ENCODE peak calls at places on chromosomes 11 and 22, in seven cellular contexts. J is small intestine, O is HAP-1, M is iPS DF 6.9, V is cardiac muscle cell, X is OCI-LY7, A is stomach. Y is an unnamed sample. For H3K4me1, the result is how much of the 10 kb centered on the place peaks cover.

GRCh38 chr22:29693151-29693550 is 26.7 kb upstream of the CABP7 start:
- DNase-seq in J (no peak), O (no peak), M (no peak), V (no peak), X (no peak), A (no peak), Y (no peak)

GRCh38 chr22:37563153-37564081 is 3.1 kb downstream of the CDC42EP1 start:
- DNase-seq in J (peak), O (peak), M (no peak), V (peak), X (no peak), A (peak), Y (peak)

GRCh38 chr11:108947654-108948570 is 283.0 kb downstream of the DDX10 start:
- DNase-seq in J (no peak), O (no peak), M (no peak), V (peak), X (no peak), A (no peak), Y (no peak)

GRCh38 chr11:133977067-133977681 is 20.4 kb upstream of the IGSF9B start:
- DNase-seq in J (no peak), O (no peak), M (no peak), V (no peak), X (no peak), A (no peak), Y (no peak)

GRCh38 chr11:76627541-76628082 is 42.9 kb downstream of the LRRC32 start:
- DNase-seq in J (no peak), O (no peak), M (no peak), V (no peak), X (peak), A (no peak), Y (no peak)

GRCh38 chr11:81420668-81421550 is 1312.8 kb downstream of the FAM181B start:
- DNase-seq in J (no peak), O (no peak), M (peak), V (no peak), X (no peak), A (no peak), Y (no peak)

GRCh38 chr11:81007046-81007445 is 1566.2 kb upstream of the TENM4 start:
- DNase-seq in J (peak), O (no peak), M (no peak), V (peak), X (no peak), A (no peak), Y (no peak)

GRCh38 chr11:129503646-129504045 is 128.0 kb downstream of the BARX2 start:
- DNase-seq in J (no peak), O (no peak), M (no peak), V (no peak), X (no peak), A (no peak), Y (no peak)

GRCh38 chr22:32205974-32206773 is 1.3 kb upstream of the RFPL2 start:
- DNase-seq in J (no peak), O (no peak), M (no peak), V (no peak), X (no peak), A (no peak), Y (no peak)

GRCh38 chr11:35619030-35619753 is 932 bp downstream of the FJX1 start:
- DNase-seq in J (no peak), O (peak), M (no peak), V (peak), X (no peak), A (no peak), Y (peak)

GRCh38 chr11:1060885-1061616 is 13.6 kb upstream of the MUC2 start:
- DNase-seq in J (peak), O (peak), M (no peak), V (peak), X (no peak), A (peak), Y (peak)

GRCh38 chr11:119532551-119532950 is 109.6 kb upstream of the THY1 start:
- DNase-seq in J (no peak), O (no peak), M (no peak), V (no peak), X (no peak), A (no peak), Y (no peak)

GRCh38 chr11:66266378-66267038 is 1.9 kb upstream of the RAB1B start:
- DNase-seq in J (no peak), O (no peak), M (no peak), V (no peak), X (no peak), A (no peak), Y (no peak)
- H3K4me1 ChIP-seq in J (under half), O (under half), M (under half), V (under half), X (under half), A (under half), Y (under half)

GRCh38 chr11:118221419-118221818 is 3.4 kb downstream of the JAML start:
- DNase-seq in J (no peak), O (no peak), M (no peak), V (no peak), X (no peak), A (no peak), Y (no peak)
- H3K4me1 ChIP-seq in J (under half), O (under half), M (under half), V (under half), X (under half), A (under half), Y (under half)

DNA sequence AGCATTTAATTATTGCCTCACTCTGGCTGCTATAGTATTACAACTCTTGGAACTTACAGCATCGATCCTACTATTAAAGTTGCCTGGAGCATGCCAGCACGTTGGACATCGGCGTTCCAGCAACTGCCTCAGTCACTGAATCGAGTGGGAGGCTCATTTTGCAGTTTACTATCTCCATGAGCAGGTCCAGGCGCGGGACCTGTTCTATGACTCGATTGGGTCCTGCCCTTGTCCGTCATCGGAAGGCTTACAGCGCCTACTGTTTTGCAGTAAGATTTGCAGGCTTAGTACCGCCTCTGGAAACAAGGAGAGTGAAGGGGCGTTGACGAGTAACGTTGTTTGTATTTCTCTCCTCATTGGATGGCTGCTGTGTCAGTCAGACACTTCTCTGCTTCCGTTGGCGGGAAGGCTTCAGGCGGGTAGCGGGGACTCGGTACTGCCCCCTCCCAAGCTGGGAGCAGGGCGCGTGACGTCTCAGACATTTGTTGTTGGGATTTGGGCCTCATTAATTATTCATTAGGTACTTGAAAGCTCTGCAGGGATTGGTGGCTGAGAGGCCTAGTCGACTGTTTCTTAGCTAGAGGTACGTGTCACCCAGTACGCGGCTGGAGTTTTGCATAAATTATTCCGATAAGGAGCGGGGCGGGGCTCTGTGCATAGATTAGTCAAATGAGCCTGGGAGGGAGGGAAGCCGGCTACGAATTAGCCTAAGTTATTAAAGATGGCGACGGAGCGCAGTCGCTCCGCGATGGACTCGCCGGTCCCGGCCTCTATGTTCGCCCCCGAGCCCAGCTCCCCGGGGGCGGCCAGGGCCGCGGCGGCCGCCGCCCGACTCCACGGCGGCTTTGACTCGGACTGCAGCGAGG is at the start of gene GTPBP1:
- DNase-seq in J (peak), O (peak), M (peak), V (peak), X (peak), A (peak), Y (peak)
- H3K4me1 ChIP-seq in J (under half), O (under half), M (under half), V (under half), X (half or more), A (half or more), Y (under half)

GRCh38 chr11:67001332-67001731 is 21.6 kb upstream of the SYT12 start:
- DNase-seq in J (no peak), O (no peak), M (no peak), V (no peak), X (no peak), A (no peak), Y (no peak)
- H3K4me1 ChIP-seq in J (under half), O (under half), M (under half), V (under half), X (under half), A (under half), Y (under half)